ENCODE peak calls at places on chromosomes 12 and 14, in ten cellular contexts. X is CD8-positive, alpha-beta T cell; I is RPMI8226; O is HCT116; B is NCI-H2081; Y is Daoy; S is body of pancreas; H is lower lobe of right lung; J is colonic mucosa; M is AG04450. W is an unnamed sample.

GRCh38 chr14:22871200-22871961 is at the start of gene LRP10:
- DNase-seq in X (peak), I (peak), O (peak), B (peak), Y (peak), S (peak), H (peak), J (peak), M (no peak), W (peak)

GRCh38 chr12:13436182-13436581 is 239.7 kb downstream of the EMP1 start:
- DNase-seq in X (no peak), I (no peak), O (no peak), B (no peak), Y (peak), S (no peak), H (no peak), J (no peak), M (no peak), W (no peak)

GRCh38 chr14:61091657-61092273 is 110.7 kb downstream of the SLC38A6 start:
- DNase-seq in X (no peak), I (no peak), O (no peak), B (no peak), Y (no peak), S (no peak), H (no peak), J (no peak), M (no peak), W (no peak)

GRCh38 chr14:37436519-37436918 is 158.5 kb downstream of the FOXA1 start:
- DNase-seq in X (no peak), I (no peak), O (no peak), B (peak), Y (no peak), S (no peak), H (no peak), J (peak), M (no peak), W (peak)

GRCh38 chr14:61562321-61563161 is 132.8 kb upstream of the HIF1A start:
- DNase-seq in X (no peak), I (no peak), O (peak), B (no peak), Y (peak), S (peak), H (no peak), J (no peak), M (peak), W (no peak)

GRCh38 chr14:74203546-74203945 is 35.7 kb upstream of the VSX2 start:
- DNase-seq in X (no peak), I (no peak), O (no peak), B (no peak), Y (no peak), S (no peak), H (no peak), J (no peak), M (no peak), W (no peak)

GRCh38 chr12:22626429-22626828 is 1.5 kb downstream of the ETNK1 start:
- DNase-seq in X (no peak), I (peak), O (no peak), B (no peak), Y (peak), S (peak), H (no peak), J (no peak), M (no peak), W (no peak)

GRCh38 chr12:115230576-115230975 is 546.6 kb upstream of the TBX3 start:
- DNase-seq in X (no peak), I (no peak), O (no peak), B (no peak), Y (no peak), S (no peak), H (no peak), J (no peak), M (no peak), W (no peak)

GRCh38 chr12:11798856-11799530 is 149.5 kb downstream of the ETV6 start:
- DNase-seq in X (no peak), I (peak), O (no peak), B (no peak), Y (peak), S (no peak), H (no peak), J (no peak), M (peak), W (no peak)

GRCh38 chr14:92382677-92383076 is 59.7 kb downstream of the SLC24A4 start:
- DNase-seq in X (no peak), I (no peak), O (no peak), B (no peak), Y (peak), S (no peak), H (no peak), J (no peak), M (no peak), W (no peak)

GRCh38 chr12:52043386-52044212 is 7.6 kb upstream of the NR4A1 start:
- DNase-seq in X (no peak), I (no peak), O (no peak), B (no peak), Y (no peak), S (peak), H (no peak), J (no peak), M (no peak), W (no peak)

GRCh38 chr14:36757730-36758286 is 96.1 kb downstream of the PAX9 start:
- DNase-seq in X (no peak), I (no peak), O (no peak), B (no peak), Y (peak), S (no peak), H (no peak), J (no peak), M (no peak), W (no peak)

GRCh38 chr12:6961278-6961694 is 9.2 kb downstream of the PHB2 start:
- DNase-seq in X (peak), I (no peak), O (no peak), B (peak), Y (peak), S (peak), H (peak), J (peak), M (no peak), W (peak)

GRCh38 chr14:105315941-105316562 is 1.5 kb downstream of the PACS2 start:
- DNase-seq in X (no peak), I (no peak), O (no peak), B (no peak), Y (peak), S (no peak), H (no peak), J (no peak), M (no peak), W (no peak)

GRCh38 chr12:55619352-55620138 is 17.1 kb upstream of the OR10P1 start:
- DNase-seq in X (peak), I (peak), O (peak), B (peak), Y (peak), S (peak), H (no peak), J (peak), M (peak), W (no peak)

GRCh38 chr12:57462307-57463253 is 3.0 kb downstream of the GLI1 start:
- DNase-seq in X (peak), I (peak), O (peak), B (peak), Y (peak), S (peak), H (peak), J (peak), M (no peak), W (peak)

W was measured in left colon.